ENCODE peak calls at places on chromosomes 13 and 19, in six cellular contexts. E is heart right ventricle, H is cardiac muscle cell, T is transverse colon, M is fibroblast of lung, K is ACHN. D is an unnamed sample.

GRCh38 chr19:3401004-3401768 is 34.8 kb downstream of the NFIC start:
- DNase-seq in E (no peak), H (no peak), T (no peak), M (no peak), K (no peak), D (no peak)

GRCh38 chr19:39070888-39071287 is 13.3 kb upstream of the ACP7 start:
- DNase-seq in E (no peak), H (no peak), T (no peak), M (no peak), K (no peak), D (no peak)

GRCh38 chr13:29125145-29125933 is 305.2 kb downstream of the MTUS2 start:
- DNase-seq in E (no peak), H (peak), T (no peak), M (no peak), K (no peak), D (no peak)

GRCh38 chr19:48094129-48094842 is 16.3 kb downstream of the PLA2G4C start:
- DNase-seq in E (no peak), H (no peak), T (no peak), M (no peak), K (no peak), D (no peak)

GRCh38 chr13:45101327-45102018 is 18.8 kb upstream of the GTF2F2 start:
- DNase-seq in E (no peak), H (no peak), T (no peak), M (no peak), K (no peak), D (no peak)

GRCh38 chr13:21986602-21987001 is 315.7 kb downstream of the FGF9 start:
- DNase-seq in E (peak), H (no peak), T (peak), M (peak), K (no peak), D (peak)

GRCh38 chr13:47004022-47004421 is 107.2 kb upstream of the HTR2A start:
- DNase-seq in E (no peak), H (peak), T (no peak), M (no peak), K (no peak), D (no peak)

GRCh38 chr13:105894711-105895110 is 640.8 kb downstream of the EFNB2 start:
- DNase-seq in E (no peak), H (no peak), T (no peak), M (peak), K (no peak), D (no peak)

GRCh38 chr19:1017115-1017905 is 3.6 kb downstream of the TMEM259 start:
- DNase-seq in E (no peak), H (no peak), T (peak), M (no peak), K (no peak), D (no peak)

GRCh38 chr13:30463820-30464495 is 1.8 kb downstream of the HMGB1 start:
- DNase-seq in E (peak), H (peak), T (peak), M (peak), K (peak), D (peak)

GRCh38 chr13:91659583-91660415 is 261.4 kb downstream of the GPC5 start:
- DNase-seq in E (no peak), H (no peak), T (no peak), M (no peak), K (no peak), D (no peak)

GRCh38 chr13:30364133-30364532 is 56.8 kb upstream of the KATNAL1 start:
- DNase-seq in E (no peak), H (no peak), T (no peak), M (no peak), K (no peak), D (no peak)

D was measured in uterus.